ENCODE peak calls at places on chromosomes 11 and 22, in six cellular contexts. One of them, this sample, is unnamed.

GRCh38 chr11:7551571-7551970 is 37.8 kb downstream of the PPFIBP2 start:
- DNase-seq in mammary epithelial cell: peak; percentile 35
- DNase-seq in IMR-90: peak; percentile 43
- DNase-seq in OCI-LY7: no peak
- DNase-seq in GM23248: peak; percentile 72
- DNase-seq in hepatocyte: no peak
- DNase-seq in this sample: no peak

GRCh38 chr22:30596886-30597285 is 5.2 kb upstream of the PES1 start:
- DNase-seq in mammary epithelial cell: no peak
- DNase-seq in IMR-90: no peak
- DNase-seq in OCI-LY7: no peak
- DNase-seq in GM23248: no peak
- DNase-seq in hepatocyte: no peak
- DNase-seq in this sample: no peak

GRCh38 chr11:108752297-108752751 is 87.5 kb downstream of the DDX10 start:
- DNase-seq in mammary epithelial cell: peak; percentile 7
- DNase-seq in IMR-90: no peak
- DNase-seq in OCI-LY7: no peak
- DNase-seq in GM23248: peak; percentile 16
- DNase-seq in hepatocyte: no peak
- DNase-seq in this sample: no peak

GRCh38 chr11:44324222-44324621 is 14.3 kb upstream of the ALX4 start:
- DNase-seq in mammary epithelial cell: no peak
- DNase-seq in IMR-90: no peak
- DNase-seq in OCI-LY7: no peak
- DNase-seq in GM23248: no peak
- DNase-seq in hepatocyte: no peak
- DNase-seq in this sample: no peak

GRCh38 chr22:19709063-19709769 is 5.1 kb upstream of the SEPTIN5 start:
- DNase-seq in mammary epithelial cell: no peak
- DNase-seq in IMR-90: no peak
- DNase-seq in OCI-LY7: no peak
- DNase-seq in GM23248: peak; percentile 74
- DNase-seq in hepatocyte: no peak
- DNase-seq in this sample: no peak

GRCh38 chr22:37566903-37567798 is 6.9 kb downstream of the CDC42EP1 start:
- DNase-seq in mammary epithelial cell: peak; percentile 92
- DNase-seq in IMR-90: peak; percentile 46
- DNase-seq in OCI-LY7: peak; percentile 85
- DNase-seq in GM23248: peak; percentile 63
- DNase-seq in hepatocyte: peak; percentile 91
- DNase-seq in this sample: peak; percentile 83

GRCh38 chr11:130001491-130002351 is 914 bp downstream of the PRDM10 start:
- DNase-seq in mammary epithelial cell: peak; percentile 32
- DNase-seq in IMR-90: peak; percentile 25
- DNase-seq in OCI-LY7: peak; percentile 63
- DNase-seq in GM23248: peak; percentile 78
- DNase-seq in hepatocyte: peak; percentile 63
- DNase-seq in this sample: peak; percentile 47

GRCh38 chr22:36467946-36468345 is 13.5 kb downstream of the TXN2 start:
- DNase-seq in mammary epithelial cell: peak; percentile 91
- DNase-seq in IMR-90: peak; percentile 97
- DNase-seq in OCI-LY7: no peak
- DNase-seq in GM23248: peak; percentile 89
- DNase-seq in hepatocyte: peak; percentile 39
- DNase-seq in this sample: peak; percentile 79

GRCh38 chr11:133019545-133019944 is 512.8 kb downstream of the OPCML start:
- DNase-seq in mammary epithelial cell: no peak
- DNase-seq in IMR-90: no peak
- DNase-seq in OCI-LY7: no peak
- DNase-seq in GM23248: no peak
- DNase-seq in hepatocyte: no peak
- DNase-seq in this sample: no peak

GRCh38 chr11:68816917-68817419 is 24.7 kb downstream of the CPT1A start:
- DNase-seq in mammary epithelial cell: no peak
- DNase-seq in IMR-90: no peak
- DNase-seq in OCI-LY7: no peak
- DNase-seq in GM23248: peak; percentile 42
- DNase-seq in hepatocyte: no peak
- DNase-seq in this sample: no peak

GRCh38 chr11:110093407-110094297 is 460 bp downstream of the ZC3H12C start:
- DNase-seq in mammary epithelial cell: peak; percentile 63
- DNase-seq in IMR-90: peak; percentile 51
- DNase-seq in OCI-LY7: no peak
- DNase-seq in GM23248: peak; percentile 82
- DNase-seq in hepatocyte: peak; percentile 77
- DNase-seq in this sample: no peak

GRCh38 chr11:59206635-59207034 is 6.1 kb downstream of the MPEG1 start:
- DNase-seq in mammary epithelial cell: peak; percentile 21
- DNase-seq in IMR-90: peak; percentile 25
- DNase-seq in OCI-LY7: peak; percentile 26
- DNase-seq in GM23248: peak; percentile 44
- DNase-seq in hepatocyte: peak; percentile 58
- DNase-seq in this sample: peak; percentile 26

GRCh38 chr22:34105461-34106062 is 185.3 kb upstream of the LARGE1 start:
- DNase-seq in mammary epithelial cell: peak; percentile 20
- DNase-seq in IMR-90: no peak
- DNase-seq in OCI-LY7: peak; percentile 18
- DNase-seq in GM23248: peak; percentile 22
- DNase-seq in hepatocyte: peak; percentile 69
- DNase-seq in this sample: peak; percentile 9

GRCh38 chr22:20619042-20619892 is 111.9 kb downstream of the MED15 start:
- DNase-seq in mammary epithelial cell: no peak
- DNase-seq in IMR-90: no peak
- DNase-seq in OCI-LY7: no peak
- DNase-seq in GM23248: no peak
- DNase-seq in hepatocyte: no peak
- DNase-seq in this sample: no peak

GRCh38 chr11:80473562-80473961 is 1032.7 kb upstream of the TENM4 start:
- DNase-seq in mammary epithelial cell: no peak
- DNase-seq in IMR-90: no peak
- DNase-seq in OCI-LY7: no peak
- DNase-seq in GM23248: no peak
- DNase-seq in hepatocyte: no peak
- DNase-seq in this sample: no peak

GRCh38 chr11:36730761-36731160 is 132.7 kb upstream of the RAG2 start:
- DNase-seq in mammary epithelial cell: no peak
- DNase-seq in IMR-90: no peak
- DNase-seq in OCI-LY7: no peak
- DNase-seq in GM23248: no peak
- DNase-seq in hepatocyte: no peak
- DNase-seq in this sample: no peak

GRCh38 chr11:62005231-62005661 is 37.8 kb upstream of the FTH1 start:
- DNase-seq in mammary epithelial cell: no peak
- DNase-seq in IMR-90: no peak
- DNase-seq in OCI-LY7: no peak
- DNase-seq in GM23248: peak; percentile 19
- DNase-seq in hepatocyte: no peak
- DNase-seq in this sample: no peak

GRCh38 chr11:2551131-2551530 is 106.3 kb downstream of the KCNQ1 start:
- DNase-seq in mammary epithelial cell: no peak
- DNase-seq in IMR-90: no peak
- DNase-seq in OCI-LY7: no peak
- DNase-seq in GM23248: no peak
- DNase-seq in hepatocyte: no peak
- DNase-seq in this sample: no peak

GRCh38 chr22:26401726-26402125 is 27.3 kb upstream of the ASPHD2 start:
- DNase-seq in mammary epithelial cell: no peak
- DNase-seq in IMR-90: no peak
- DNase-seq in OCI-LY7: no peak
- DNase-seq in GM23248: no peak
- DNase-seq in hepatocyte: no peak
- DNase-seq in this sample: peak; percentile 7

GRCh38 chr11:77609234-77609633 is 19.5 kb downstream of the AQP11 start:
- DNase-seq in mammary epithelial cell: no peak
- DNase-seq in IMR-90: no peak
- DNase-seq in OCI-LY7: no peak
- DNase-seq in GM23248: no peak
- DNase-seq in hepatocyte: no peak
- DNase-seq in this sample: no peak

GRCh38 chr11:68040121-68040956 is 1.5 kb downstream of the TCIRG1 start:
- DNase-seq in mammary epithelial cell: no peak
- DNase-seq in IMR-90: peak; percentile 73
- DNase-seq in OCI-LY7: peak; percentile 84
- DNase-seq in GM23248: peak; percentile 81
- DNase-seq in hepatocyte: peak; percentile 77
- DNase-seq in this sample: peak; percentile 77

GRCh38 chr22:21642584-21643448 is 714 bp downstream of the SDF2L1 start:
- DNase-seq in mammary epithelial cell: peak; percentile 62
- DNase-seq in IMR-90: peak; percentile 44
- DNase-seq in OCI-LY7: peak; percentile 84
- DNase-seq in GM23248: peak; percentile 84
- DNase-seq in hepatocyte: peak; percentile 86
- DNase-seq in this sample: peak; percentile 77

GRCh38 chr22:45240137-45240809 is 421 bp downstream of the KIAA0930 start:
- DNase-seq in mammary epithelial cell: peak; percentile 27
- DNase-seq in IMR-90: no peak
- DNase-seq in OCI-LY7: peak; percentile 41
- DNase-seq in GM23248: peak; percentile 78
- DNase-seq in hepatocyte: no peak
- DNase-seq in this sample: peak; percentile 52

DNA sequence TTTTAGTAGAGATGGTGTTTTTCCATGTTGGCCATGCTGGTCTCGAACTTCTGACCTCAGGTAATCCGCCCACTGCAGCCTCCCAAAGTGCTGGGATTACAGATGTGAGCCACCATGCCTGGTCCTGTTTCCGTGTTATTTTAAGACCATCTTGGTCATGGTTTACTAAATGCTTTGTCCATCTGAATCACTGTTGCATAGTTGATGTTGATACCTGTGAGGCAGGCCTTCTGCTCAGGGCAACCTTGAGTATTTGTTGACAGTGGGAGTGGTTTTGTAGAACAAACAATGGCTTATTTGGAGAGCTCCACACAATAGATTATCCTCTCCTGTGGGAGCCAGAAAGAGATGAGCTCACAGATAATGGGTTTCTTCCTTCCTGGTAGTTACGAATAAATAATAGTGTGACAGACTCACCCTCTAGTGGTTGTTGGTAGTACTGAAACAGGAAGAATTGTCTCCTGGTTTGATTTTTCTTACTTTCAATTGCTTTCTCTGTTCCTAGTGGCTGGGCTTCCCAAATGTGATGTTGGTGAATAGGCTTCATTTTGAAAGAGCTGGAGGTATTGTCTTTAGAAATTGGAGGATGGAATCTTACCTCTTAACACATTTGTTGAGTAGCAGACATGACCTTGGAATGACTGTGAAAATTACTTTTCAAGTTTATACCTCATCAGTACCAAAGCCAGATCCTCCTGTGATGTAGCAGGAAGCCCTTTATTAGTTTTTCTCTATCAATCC is 39.0 kb downstream of the CTNND1 start:
- DNase-seq in mammary epithelial cell: peak; percentile 86
- DNase-seq in IMR-90: peak; percentile 74
- DNase-seq in OCI-LY7: peak; percentile 74
- DNase-seq in GM23248: peak; percentile 85
- DNase-seq in hepatocyte: peak; percentile 82
- DNase-seq in this sample: peak; percentile 45
- H2AFZ ChIP-seq in mammary epithelial cell: no peak overlapping the region
- H2AFZ ChIP-seq in IMR-90: no peak overlapping the region
- H2AFZ ChIP-seq in OCI-LY7: peak overlapping the region; percentile 94
- H2AFZ ChIP-seq in GM23248: no peak overlapping the region
- H2AFZ ChIP-seq in hepatocyte: no peak overlapping the region
- H2AFZ ChIP-seq in this sample: peak overlapping the region; percentile 86

DNA sequence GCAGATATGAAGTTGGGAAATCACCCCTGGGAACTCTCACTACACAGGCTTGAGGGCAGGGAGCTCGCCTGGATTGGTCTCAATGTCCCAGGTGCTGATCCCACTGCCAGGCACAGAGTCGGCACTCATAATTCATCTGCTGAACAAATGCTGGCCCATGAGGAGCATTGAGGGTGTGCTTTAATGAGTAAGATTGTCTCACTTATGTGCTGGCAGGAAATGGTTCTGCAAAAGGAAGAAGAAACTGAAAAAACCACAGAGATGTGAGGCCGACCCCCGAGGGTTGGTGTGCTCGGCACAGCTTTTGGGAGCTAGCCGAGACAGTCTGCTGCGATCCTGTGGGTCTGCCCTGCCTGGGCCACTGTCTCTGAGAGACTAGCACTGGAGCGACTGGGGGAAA is 9.4 kb downstream of the PLAAT2 start:
- DNase-seq in mammary epithelial cell: no peak
- DNase-seq in IMR-90: no peak
- DNase-seq in OCI-LY7: peak; percentile 65
- DNase-seq in GM23248: no peak
- DNase-seq in hepatocyte: no peak
- DNase-seq in this sample: peak; percentile 89
- H2AFZ ChIP-seq in mammary epithelial cell: peak overlapping the region; percentile 93
- H2AFZ ChIP-seq in IMR-90: no peak overlapping the region
- H2AFZ ChIP-seq in OCI-LY7: peak overlapping the region; percentile 65
- H2AFZ ChIP-seq in GM23248: no peak overlapping the region
- H2AFZ ChIP-seq in hepatocyte: no peak overlapping the region
- H2AFZ ChIP-seq in this sample: peak overlapping the region; percentile 46

GRCh38 chr11:35276396-35276795 is 137.4 kb downstream of the CD44 start:
- DNase-seq in mammary epithelial cell: peak; percentile 98
- DNase-seq in IMR-90: peak; percentile 39
- DNase-seq in OCI-LY7: no peak
- DNase-seq in GM23248: peak; percentile 53
- DNase-seq in hepatocyte: no peak
- DNase-seq in this sample: no peak

GRCh38 chr11:35282226-35282882 is 137.0 kb downstream of the SLC1A2 start:
- DNase-seq in mammary epithelial cell: peak; percentile 55
- DNase-seq in IMR-90: peak; percentile 89
- DNase-seq in OCI-LY7: no peak
- DNase-seq in GM23248: peak; percentile 72
- DNase-seq in hepatocyte: peak; percentile 26
- DNase-seq in this sample: no peak

GRCh38 chr11:35281169-35281591 is 138.2 kb downstream of the SLC1A2 start:
- DNase-seq in mammary epithelial cell: no peak
- DNase-seq in IMR-90: no peak
- DNase-seq in OCI-LY7: no peak
- DNase-seq in GM23248: peak; percentile 22
- DNase-seq in hepatocyte: peak; percentile 26
- DNase-seq in this sample: no peak

GRCh38 chr11:35277827-35278226 is 138.9 kb downstream of the CD44 start:
- DNase-seq in mammary epithelial cell: no peak
- DNase-seq in IMR-90: no peak
- DNase-seq in OCI-LY7: no peak
- DNase-seq in GM23248: no peak
- DNase-seq in hepatocyte: no peak
- DNase-seq in this sample: no peak

GRCh38 chr11:35280727-35281126 is 138.6 kb downstream of the SLC1A2 start:
- DNase-seq in mammary epithelial cell: no peak
- DNase-seq in IMR-90: no peak
- DNase-seq in OCI-LY7: no peak
- DNase-seq in GM23248: no peak
- DNase-seq in hepatocyte: no peak
- DNase-seq in this sample: no peak
- H2AFZ ChIP-seq in mammary epithelial cell: no peak overlapping the region
- H2AFZ ChIP-seq in IMR-90: no peak overlapping the region
- H2AFZ ChIP-seq in OCI-LY7: no peak overlapping the region
- H2AFZ ChIP-seq in GM23248: no peak overlapping the region
- H2AFZ ChIP-seq in hepatocyte: no peak overlapping the region
- H2AFZ ChIP-seq in this sample: no peak overlapping the region

GRCh38 chr11:16853266-16853665 is 114.8 kb downstream of the C11orf58 start:
- DNase-seq in mammary epithelial cell: no peak
- DNase-seq in IMR-90: no peak
- DNase-seq in OCI-LY7: no peak
- DNase-seq in GM23248: no peak
- DNase-seq in hepatocyte: no peak
- DNase-seq in this sample: no peak
- H2AFZ ChIP-seq in mammary epithelial cell: no peak overlapping the region
- H2AFZ ChIP-seq in IMR-90: no peak overlapping the region
- H2AFZ ChIP-seq in OCI-LY7: no peak overlapping the region
- H2AFZ ChIP-seq in GM23248: no peak overlapping the region
- H2AFZ ChIP-seq in hepatocyte: no peak overlapping the region
- H2AFZ ChIP-seq in this sample: no peak overlapping the region

This sample was measured in DND-41.